ENCODE peak calls at places on chromosomes 7 and 10, in five cellular contexts. T is A549, Q is K562, D is stomach, B is H1. N is an unnamed sample.

GRCh38 chr7:103793614-103794013 is 195.8 kb downstream of the RELN start:
- DNase-seq in T (no peak), Q (no peak), D (no peak), B (no peak), N (no peak)

GRCh38 chr7:53281312-53281711 is 245.9 kb downstream of the POM121L12 start:
- DNase-seq in T (no peak), Q (no peak), D (no peak), B (no peak), N (no peak)

GRCh38 chr10:34280599-34281374 is 534.3 kb downstream of the PARD3 start:
- DNase-seq in T (peak), Q (no peak), D (no peak), B (no peak), N (peak)

GRCh38 chr7:5827755-5828154 is 46.3 kb upstream of the RNF216 start:
- DNase-seq in T (peak), Q (peak), D (no peak), B (peak), N (no peak)

GRCh38 chr10:119025336-119025735 is 4.2 kb upstream of the NANOS1 start:
- DNase-seq in T (no peak), Q (no peak), D (peak), B (no peak), N (no peak)

GRCh38 chr7:46015107-46015868 is 94.2 kb upstream of the IGFBP3 start:
- DNase-seq in T (no peak), Q (no peak), D (no peak), B (peak), N (no peak)

GRCh38 chr7:148669907-148670306 is 28.8 kb upstream of the CUL1 start:
- DNase-seq in T (no peak), Q (no peak), D (no peak), B (no peak), N (no peak)

GRCh38 chr10:5809541-5810154 is 3.6 kb downstream of the GDI2 start:
- DNase-seq in T (no peak), Q (no peak), D (no peak), B (no peak), N (no peak)

GRCh38 chr10:102801978-102802377 is 35.2 kb downstream of the CYP17A1 start:
- DNase-seq in T (no peak), Q (peak), D (no peak), B (no peak), N (no peak)
- H3K27ac ChIP-seq in T (no peak), Q (peak), D (peak), B (no peak), N (no peak)

GRCh38 chr7:16399265-16399801 is 22.0 kb downstream of the CRPPA start:
- DNase-seq in T (peak), Q (no peak), D (no peak), B (no peak), N (no peak)
- TF ChIP-seq EP300 in T (no peak), Q (no peak), D (no peak), B (no peak), N (no peak)

GRCh38 chr7:150448789-150449147 is 1.7 kb upstream of the GIMAP8 start:
- DNase-seq in T (peak), Q (peak), D (peak), B (peak), N (peak)
- H3K27ac ChIP-seq in T (no peak), Q (no peak), D (no peak), B (no peak), N (no peak)

GRCh38 chr10:124010024-124010423 is 83.4 kb downstream of the CHST15 start:
- DNase-seq in T (no peak), Q (no peak), D (no peak), B (no peak), N (peak)

GRCh38 chr10:124009616-124010015 is 83.8 kb downstream of the CHST15 start:
- DNase-seq in T (no peak), Q (no peak), D (no peak), B (no peak), N (no peak)

GRCh38 chr10:124011464-124011863 is 81.9 kb downstream of the CHST15 start:
- DNase-seq in T (no peak), Q (no peak), D (no peak), B (no peak), N (no peak)

GRCh38 chr10:124012066-124012465 is 81.3 kb downstream of the CHST15 start:
- DNase-seq in T (no peak), Q (no peak), D (no peak), B (no peak), N (no peak)

GRCh38 chr10:124010563-124011131 is 82.8 kb downstream of the CHST15 start:
- DNase-seq in T (no peak), Q (peak), D (no peak), B (peak), N (peak)
- TF ChIP-seq EP300 in T (no peak), Q (no peak), D (peak), B (no peak), N (no peak)